ENCODE peak calls at places on chromosome 22, in eight cellular contexts. W, F, J, D, Y, I, R and B are unnamed samples.

GRCh38 chr22:46054091-46054877 is 77.3 kb upstream of the WNT7B start:
- DNase-seq in W (no peak), F (peak; percentile 80), J (peak; percentile 64), D (peak; percentile 86), Y (peak; percentile 65), I (no peak), R (peak; percentile 88), B (no peak)

GRCh38 chr22:36928826-36929535 is 15.6 kb downstream of the CSF2RB start:
- DNase-seq in W (no peak), F (no peak), J (no peak), D (no peak), Y (no peak), I (no peak), R (no peak), B (no peak)

GRCh38 chr22:41775338-41775737 is 25.1 kb upstream of the CCDC134 start:
- DNase-seq in W (no peak), F (no peak), J (no peak), D (no peak), Y (no peak), I (no peak), R (no peak), B (no peak)

GRCh38 chr22:21098099-21098671 is 52.4 kb downstream of the LRRC74B start:
- DNase-seq in W (no peak), F (no peak), J (no peak), D (no peak), Y (peak; percentile 30), I (no peak), R (no peak), B (no peak)

GRCh38 chr22:49400136-49400865 is 427.4 kb downstream of the BRD1 start:
- DNase-seq in W (no peak), F (no peak), J (no peak), D (no peak), Y (no peak), I (no peak), R (no peak), B (no peak)

GRCh38 chr22:40044870-40045834 is 50.4 kb downstream of the FAM83F start:
- DNase-seq in W (no peak), F (peak; percentile 6), J (no peak), D (peak; percentile 59), Y (peak; percentile 54), I (peak; percentile 62), R (peak; percentile 72), B (no peak)

GRCh38 chr22:39117585-39118191 is 20.6 kb downstream of the APOBEC3H start:
- DNase-seq in W (peak; percentile 33), F (no peak), J (peak; percentile 15), D (peak; percentile 32), Y (peak; percentile 63), I (no peak), R (no peak), B (peak; percentile 22)

GRCh38 chr22:17106785-17107546 is 14.2 kb downstream of the TMEM121B start:
- DNase-seq in W (no peak), F (no peak), J (no peak), D (no peak), Y (no peak), I (no peak), R (no peak), B (no peak)

GRCh38 chr22:37560682-37561208 is 465 bp downstream of the CDC42EP1 start:
- DNase-seq in W (no peak), F (peak; percentile 55), J (peak; percentile 32), D (peak; percentile 76), Y (peak; percentile 65), I (no peak), R (peak; percentile 83), B (no peak)

GRCh38 chr22:18024276-18024939 is at the start of gene MICAL3:
- DNase-seq in W (peak; percentile 74), F (peak; percentile 61), J (peak; percentile 40), D (no peak), Y (peak; percentile 76), I (peak; percentile 36), R (peak; percentile 54), B (no peak)

GRCh38 chr22:49156662-49157285 is 670.9 kb downstream of the BRD1 start:
- DNase-seq in W (no peak), F (no peak), J (no peak), D (no peak), Y (no peak), I (no peak), R (no peak), B (no peak)

GRCh38 chr22:33957086-33957485 is 36.8 kb upstream of the LARGE1 start:
- DNase-seq in W (no peak), F (no peak), J (no peak), D (no peak), Y (no peak), I (no peak), R (no peak), B (no peak)

GRCh38 chr22:22458896-22459588 is 49.5 kb downstream of the ZNF280B start:
- DNase-seq in W (no peak), F (peak; percentile 9), J (no peak), D (no peak), Y (no peak), I (no peak), R (no peak), B (no peak)

GRCh38 chr22:20551805-20552449 is 44.5 kb downstream of the MED15 start:
- DNase-seq in W (no peak), F (no peak), J (no peak), D (peak; percentile 46), Y (peak; percentile 37), I (no peak), R (peak; percentile 40), B (no peak)

GRCh38 chr22:39776295-39776694 is 117.3 kb downstream of the ENTHD1 start:
- DNase-seq in W (no peak), F (no peak), J (no peak), D (no peak), Y (no peak), I (no peak), R (no peak), B (no peak)

GRCh38 chr22:22997988-22998387 is 72.3 kb upstream of the GNAZ start:
- DNase-seq in W (no peak), F (no peak), J (no peak), D (no peak), Y (no peak), I (no peak), R (no peak), B (no peak)

GRCh38 chr22:33792837-33793236 is 127.4 kb downstream of the LARGE1 start:
- DNase-seq in W (no peak), F (no peak), J (no peak), D (no peak), Y (no peak), I (no peak), R (no peak), B (no peak)

GRCh38 chr22:49147617-49148175 is 680.0 kb downstream of the BRD1 start:
- DNase-seq in W (no peak), F (no peak), J (no peak), D (no peak), Y (no peak), I (no peak), R (no peak), B (no peak)

GRCh38 chr22:20459152-20459542 is 21.5 kb upstream of the SCARF2 start:
- DNase-seq in W (no peak), F (no peak), J (no peak), D (no peak), Y (no peak), I (no peak), R (no peak), B (no peak)

GRCh38 chr22:41982886-41983285 is 13.6 kb downstream of the SEPTIN3 start:
- DNase-seq in W (no peak), F (no peak), J (no peak), D (no peak), Y (no peak), I (no peak), R (no peak), B (no peak)

GRCh38 chr22:26066534-26066933 is 102.7 kb upstream of the SEZ6L start:
- DNase-seq in W (no peak), F (no peak), J (no peak), D (no peak), Y (no peak), I (no peak), R (no peak), B (no peak)

GRCh38 chr22:46122511-46122971 is 27.8 kb upstream of the PPARA start:
- DNase-seq in W (peak; percentile 66), F (no peak), J (no peak), D (peak; percentile 71), Y (peak; percentile 55), I (peak; percentile 59), R (peak; percentile 72), B (no peak)

GRCh38 chr22:23893957-23894709 is at the start of gene MIF:
- DNase-seq in W (peak; percentile 73), F (peak; percentile 76), J (peak; percentile 88), D (peak; percentile 94), Y (peak; percentile 91), I (peak; percentile 87), R (peak; percentile 94), B (peak; percentile 26)

GRCh38 chr22:19122752-19123492 is 710 bp upstream of the DGCR2 start:
- DNase-seq in W (no peak), F (no peak), J (no peak), D (no peak), Y (no peak), I (no peak), R (no peak), B (no peak)